ENCODE peak calls at places on chromosome 5, in nine cellular contexts. K, R, G, N, J, E, F, M and S are unnamed samples.

GRCh38 chr5:145991044-145991575 is 54.7 kb downstream of the SH3RF2 start:
- DNase-seq in N (no peak), F (no peak), R (peak), G (no peak), E (no peak), J (no peak), M (no peak), K (no peak), S (peak)

GRCh38 chr5:848671-849111 is 2.1 kb downstream of the ZDHHC11 start:
- DNase-seq in R (no peak), G (no peak), M (no peak), J (no peak), K (no peak), N (no peak), F (peak), E (no peak), S (no peak)

GRCh38 chr5:112013660-112014059 is 256.7 kb upstream of the NREP start:
- DNase-seq in G (no peak), N (no peak), M (no peak), J (no peak), K (no peak), F (no peak), R (no peak), E (no peak), S (no peak)

GRCh38 chr5:43432486-43433365 is 20.5 kb upstream of the CCL28 start:
- DNase-seq in E (no peak), N (no peak), J (no peak), R (peak), G (peak), M (peak), F (peak), K (no peak), S (peak)

GRCh38 chr5:149687789-149688188 is 42.3 kb upstream of the PPARGC1B start:
- DNase-seq in N (no peak), G (no peak), K (no peak), E (no peak), M (no peak), J (no peak), F (no peak), R (no peak), S (no peak)

GRCh38 chr5:55768279-55768678 is 30.4 kb downstream of the DDX4 start:
- DNase-seq in N (no peak), E (no peak), R (no peak), J (no peak), M (no peak), K (no peak), F (no peak), G (no peak), S (no peak)

GRCh38 chr5:6081727-6082210 is 296.6 kb downstream of the MED10 start:
- DNase-seq in M (no peak), N (no peak), K (peak), E (no peak), J (no peak), G (no peak), R (no peak), F (no peak), S (no peak)

GRCh38 chr5:50447940-50448339 is 6.9 kb upstream of the EMB start:
- DNase-seq in R (no peak), K (no peak), G (no peak), N (no peak), M (no peak), F (no peak), J (no peak), E (no peak), S (no peak)

GRCh38 chr5:83473344-83474169 is 2.0 kb downstream of the VCAN start:
- DNase-seq in G (peak), R (peak), E (peak), J (peak), N (no peak), K (peak), F (peak), M (peak), S (peak)

GRCh38 chr5:126403156-126403555 is 20.1 kb upstream of the GRAMD2B start:
- DNase-seq in E (no peak), J (no peak), N (no peak), M (no peak), G (no peak), K (no peak), R (no peak), F (no peak), S (peak)

GRCh38 chr5:52977264-52977897 is 11.8 kb upstream of the ITGA2 start:
- DNase-seq in R (no peak), G (no peak), J (no peak), M (no peak), E (no peak), F (no peak), N (no peak), K (no peak), S (no peak)

GRCh38 chr5:96851312-96852062 is 24.8 kb upstream of the ERAP2 start:
- DNase-seq in F (no peak), R (no peak), J (no peak), K (no peak), G (no peak), E (no peak), N (no peak), M (no peak), S (no peak)

GRCh38 chr5:57598756-57599155 is 116.1 kb upstream of the ACTBL2 start:
- DNase-seq in K (no peak), J (no peak), R (peak), G (no peak), E (no peak), N (no peak), F (no peak), M (peak), S (peak)

GRCh38 chr5:112573441-112573840 is 154.4 kb upstream of the EPB41L4A start:
- DNase-seq in K (no peak), N (no peak), E (no peak), F (no peak), G (no peak), M (no peak), R (no peak), J (no peak), S (no peak)

GRCh38 chr5:181189962-181190710 is 14.9 kb downstream of the TRIM7 start:
- DNase-seq in J (no peak), F (no peak), G (no peak), R (no peak), K (no peak), M (no peak), E (no peak), N (peak), S (no peak)

GRCh38 chr5:59757442-59757841 is 136.1 kb downstream of the PDE4D start:
- DNase-seq in N (no peak), F (no peak), M (no peak), J (no peak), E (no peak), R (peak), G (no peak), K (no peak), S (peak)

GRCh38 chr5:157290156-157290980 is 24.4 kb downstream of the CYFIP2 start:
- DNase-seq in J (no peak), K (no peak), R (peak), G (no peak), F (no peak), N (no peak), M (peak), E (no peak), S (peak)

GRCh38 chr5:52802272-52803011 is 14.7 kb downstream of the ITGA1 start:
- DNase-seq in E (no peak), K (no peak), M (no peak), J (no peak), N (no peak), G (no peak), R (no peak), F (no peak), S (no peak)

GRCh38 chr5:141330299-141331080 is at the start of gene PCDHGA1:
- DNase-seq in N (peak), G (peak), M (peak), E (no peak), F (peak), J (no peak), K (peak), R (peak), S (peak)

GRCh38 chr5:74576941-74577456 is 63.5 kb downstream of the ENC1 start:
- DNase-seq in M (peak), N (peak), K (no peak), J (no peak), F (no peak), E (no peak), R (peak), G (no peak), S (peak)

GRCh38 chr5:38500861-38501260 is 55.6 kb downstream of the LIFR start:
- DNase-seq in M (peak), G (no peak), E (no peak), N (no peak), F (no peak), K (no peak), J (no peak), R (peak), S (peak)

GRCh38 chr5:64323591-64323990 is 157.9 kb downstream of the RNF180 start:
- DNase-seq in E (no peak), F (no peak), M (no peak), N (no peak), G (no peak), K (no peak), J (no peak), R (no peak), S (no peak)

GRCh38 chr5:10595678-10596309 is 31.9 kb downstream of the ANKRD33B start:
- DNase-seq in E (no peak), R (peak), F (peak), J (no peak), N (no peak), M (peak), G (peak), K (no peak), S (peak)

GRCh38 chr5:42924226-42924625 is 112.5 kb upstream of the SELENOP start:
- DNase-seq in F (no peak), N (no peak), E (no peak), R (no peak), J (no peak), G (no peak), M (no peak), K (no peak), S (no peak)

GRCh38 chr5:124806026-124806856 is 59.8 kb upstream of the ZNF608 start:
- DNase-seq in N (no peak), G (peak), F (peak), E (no peak), K (peak), M (peak), J (no peak), R (peak), S (no peak)

GRCh38 chr5:65172486-65173129 is 309.1 kb downstream of the ADAMTS6 start:
- DNase-seq in K (no peak), N (no peak), F (no peak), J (no peak), G (no peak), R (peak), E (no peak), M (no peak), S (no peak)

GRCh38 chr5:163489055-163489744 is 16.2 kb upstream of the MAT2B start:
- DNase-seq in J (no peak), M (no peak), K (no peak), R (peak), E (no peak), F (no peak), N (no peak), G (no peak), S (peak)

GRCh38 chr5:3595102-3595961 is at the start of gene IRX1:
- DNase-seq in G (peak), J (no peak), R (no peak), M (no peak), N (no peak), K (no peak), E (no peak), F (no peak), S (no peak)

GRCh38 chr5:179697993-179698934 is 503 bp upstream of the CANX start:
- DNase-seq in G (peak), N (peak), E (peak), K (peak), R (peak), M (peak), J (peak), F (peak), S (peak)

GRCh38 chr5:132257131-132258101 is at the start of gene PDLIM4:
- DNase-seq in E (no peak), F (no peak), J (no peak), R (peak), N (no peak), G (peak), K (no peak), M (peak), S (peak)

GRCh38 chr5:86756839-86757238 is 139.1 kb downstream of the COX7C start:
- DNase-seq in F (no peak), J (no peak), M (no peak), N (no peak), R (no peak), G (no peak), K (no peak), E (no peak), S (no peak)

GRCh38 chr5:387491-388265 is 55.3 kb upstream of the EXOC3 start:
- DNase-seq in E (no peak), R (no peak), K (no peak), M (no peak), G (no peak), N (no peak), J (no peak), F (peak), S (no peak)